ENCODE peak calls at places on chromosomes 1 and 21, in seven cellular contexts. One of them, this sample, is unnamed.

GRCh38 chr1:201214461-201214860 is 23.8 kb downstream of the IGFN1 start:
- DNase-seq in GM10248: no peak
- DNase-seq in GM12864: no peak
- DNase-seq in NCI-H69: peak
- DNase-seq in GM12892: no peak
- DNase-seq in NCI-H524 treated with DMSO at 0.1 percent for 48 hours: no peak
- DNase-seq in activated T-cell treated with anti-CD3 and anti-CD28 coated beads, Interleukin-2, amount 50 U/mL, for 4 hours: no peak
- DNase-seq in this sample: peak

GRCh38 chr1:67682659-67683197 is 2.3 kb upstream of the GADD45A start:
- DNase-seq in NCI-H69: peak
- DNase-seq in activated T-cell treated with anti-CD3 and anti-CD28 coated beads, Interleukin-2, amount 50 U/mL, for 4 hours: no peak
- DNase-seq in GM12892: no peak
- DNase-seq in GM12864: no peak
- DNase-seq in NCI-H524 treated with DMSO at 0.1 percent for 48 hours: no peak
- DNase-seq in GM10248: no peak
- DNase-seq in this sample: no peak

GRCh38 chr1:166166400-166166699 is 451 bp downstream of the FAM78B start:
- DNase-seq in activated T-cell treated with anti-CD3 and anti-CD28 coated beads, Interleukin-2, amount 50 U/mL, for 4 hours: no peak
- DNase-seq in NCI-H69: no peak
- DNase-seq in NCI-H524 treated with DMSO at 0.1 percent for 48 hours: no peak
- DNase-seq in GM10248: peak
- DNase-seq in GM12864: no peak
- DNase-seq in GM12892: peak
- DNase-seq in this sample: no peak

GRCh38 chr1:21269461-21270085 is 20.7 kb downstream of the ECE1 start:
- DNase-seq in activated T-cell treated with anti-CD3 and anti-CD28 coated beads, Interleukin-2, amount 50 U/mL, for 4 hours: no peak
- DNase-seq in GM10248: no peak
- DNase-seq in NCI-H69: no peak
- DNase-seq in NCI-H524 treated with DMSO at 0.1 percent for 48 hours: no peak
- DNase-seq in GM12864: no peak
- DNase-seq in GM12892: no peak
- DNase-seq in this sample: no peak

GRCh38 chr1:202656951-202657646 is 53.2 kb downstream of the SYT2 start:
- DNase-seq in activated T-cell treated with anti-CD3 and anti-CD28 coated beads, Interleukin-2, amount 50 U/mL, for 4 hours: no peak
- DNase-seq in NCI-H524 treated with DMSO at 0.1 percent for 48 hours: no peak
- DNase-seq in GM12864: no peak
- DNase-seq in GM10248: no peak
- DNase-seq in NCI-H69: no peak
- DNase-seq in GM12892: no peak
- DNase-seq in this sample: no peak

GRCh38 chr1:212224102-212224501 is 61.1 kb upstream of the PPP2R5A start:
- DNase-seq in GM12892: no peak
- DNase-seq in GM10248: no peak
- DNase-seq in NCI-H69: no peak
- DNase-seq in NCI-H524 treated with DMSO at 0.1 percent for 48 hours: no peak
- DNase-seq in GM12864: no peak
- DNase-seq in activated T-cell treated with anti-CD3 and anti-CD28 coated beads, Interleukin-2, amount 50 U/mL, for 4 hours: no peak
- DNase-seq in this sample: no peak

GRCh38 chr1:101308001-101308659 is 71.3 kb downstream of the S1PR1 start:
- DNase-seq in activated T-cell treated with anti-CD3 and anti-CD28 coated beads, Interleukin-2, amount 50 U/mL, for 4 hours: no peak
- DNase-seq in GM12864: no peak
- DNase-seq in GM10248: no peak
- DNase-seq in GM12892: no peak
- DNase-seq in NCI-H524 treated with DMSO at 0.1 percent for 48 hours: no peak
- DNase-seq in NCI-H69: no peak
- DNase-seq in this sample: no peak

GRCh38 chr1:32263744-32264143 is 12.7 kb downstream of the LCK start:
- DNase-seq in NCI-H69: no peak
- DNase-seq in activated T-cell treated with anti-CD3 and anti-CD28 coated beads, Interleukin-2, amount 50 U/mL, for 4 hours: no peak
- DNase-seq in GM12864: no peak
- DNase-seq in NCI-H524 treated with DMSO at 0.1 percent for 48 hours: no peak
- DNase-seq in GM12892: no peak
- DNase-seq in GM10248: peak
- DNase-seq in this sample: no peak

GRCh38 chr1:19036701-19037605 is 80.5 kb upstream of the IFFO2 start:
- DNase-seq in NCI-H69: no peak
- DNase-seq in GM12864: no peak
- DNase-seq in NCI-H524 treated with DMSO at 0.1 percent for 48 hours: no peak
- DNase-seq in GM12892: no peak
- DNase-seq in activated T-cell treated with anti-CD3 and anti-CD28 coated beads, Interleukin-2, amount 50 U/mL, for 4 hours: no peak
- DNase-seq in GM10248: no peak
- DNase-seq in this sample: no peak

GRCh38 chr1:90386899-90387334 is 330.2 kb downstream of the BARHL2 start:
- DNase-seq in GM12892: no peak
- DNase-seq in NCI-H524 treated with DMSO at 0.1 percent for 48 hours: no peak
- DNase-seq in activated T-cell treated with anti-CD3 and anti-CD28 coated beads, Interleukin-2, amount 50 U/mL, for 4 hours: no peak
- DNase-seq in GM12864: no peak
- DNase-seq in NCI-H69: no peak
- DNase-seq in GM10248: no peak
- DNase-seq in this sample: no peak

GRCh38 chr1:14930224-14930965 is 223.2 kb upstream of the TMEM51 start:
- DNase-seq in activated T-cell treated with anti-CD3 and anti-CD28 coated beads, Interleukin-2, amount 50 U/mL, for 4 hours: no peak
- DNase-seq in NCI-H524 treated with DMSO at 0.1 percent for 48 hours: no peak
- DNase-seq in NCI-H69: no peak
- DNase-seq in GM12892: no peak
- DNase-seq in GM12864: no peak
- DNase-seq in GM10248: no peak
- DNase-seq in this sample: no peak

GRCh38 chr1:109181085-109181806 is 32.5 kb upstream of the SARS1 start:
- DNase-seq in NCI-H69: peak
- DNase-seq in NCI-H524 treated with DMSO at 0.1 percent for 48 hours: no peak
- DNase-seq in GM12892: no peak
- DNase-seq in GM12864: no peak
- DNase-seq in activated T-cell treated with anti-CD3 and anti-CD28 coated beads, Interleukin-2, amount 50 U/mL, for 4 hours: no peak
- DNase-seq in GM10248: no peak
- DNase-seq in this sample: no peak

GRCh38 chr1:159492575-159493323 is 43.1 kb downstream of the OR10J5 start:
- DNase-seq in activated T-cell treated with anti-CD3 and anti-CD28 coated beads, Interleukin-2, amount 50 U/mL, for 4 hours: no peak
- DNase-seq in NCI-H69: no peak
- DNase-seq in GM10248: no peak
- DNase-seq in GM12864: no peak
- DNase-seq in GM12892: no peak
- DNase-seq in NCI-H524 treated with DMSO at 0.1 percent for 48 hours: no peak
- DNase-seq in this sample: no peak

GRCh38 chr21:32371913-32372314 is 20.9 kb downstream of the URB1 start:
- DNase-seq in NCI-H69: no peak
- DNase-seq in activated T-cell treated with anti-CD3 and anti-CD28 coated beads, Interleukin-2, amount 50 U/mL, for 4 hours: no peak
- DNase-seq in GM12892: no peak
- DNase-seq in GM10248: no peak
- DNase-seq in GM12864: no peak
- DNase-seq in NCI-H524 treated with DMSO at 0.1 percent for 48 hours: no peak
- DNase-seq in this sample: no peak

GRCh38 chr1:74753104-74753503 is 20.2 kb downstream of the TYW3 start:
- DNase-seq in NCI-H69: no peak
- DNase-seq in GM12892: no peak
- DNase-seq in activated T-cell treated with anti-CD3 and anti-CD28 coated beads, Interleukin-2, amount 50 U/mL, for 4 hours: no peak
- DNase-seq in NCI-H524 treated with DMSO at 0.1 percent for 48 hours: no peak
- DNase-seq in GM12864: no peak
- DNase-seq in GM10248: no peak
- DNase-seq in this sample: no peak

GRCh38 chr1:212137854-212138253 is 102.3 kb downstream of the DTL start:
- DNase-seq in GM10248: no peak
- DNase-seq in GM12864: no peak
- DNase-seq in NCI-H524 treated with DMSO at 0.1 percent for 48 hours: no peak
- DNase-seq in activated T-cell treated with anti-CD3 and anti-CD28 coated beads, Interleukin-2, amount 50 U/mL, for 4 hours: no peak
- DNase-seq in NCI-H69: no peak
- DNase-seq in GM12892: no peak
- DNase-seq in this sample: no peak

GRCh38 chr1:196115641-196116040 is 492.6 kb downstream of the KCNT2 start:
- DNase-seq in NCI-H69: no peak
- DNase-seq in NCI-H524 treated with DMSO at 0.1 percent for 48 hours: no peak
- DNase-seq in activated T-cell treated with anti-CD3 and anti-CD28 coated beads, Interleukin-2, amount 50 U/mL, for 4 hours: no peak
- DNase-seq in GM12892: no peak
- DNase-seq in GM12864: no peak
- DNase-seq in GM10248: no peak
- DNase-seq in this sample: peak

GRCh38 chr1:27624467-27625233 is 10.3 kb downstream of the FGR start:
- DNase-seq in GM12892: no peak
- DNase-seq in GM10248: peak
- DNase-seq in NCI-H69: peak
- DNase-seq in NCI-H524 treated with DMSO at 0.1 percent for 48 hours: no peak
- DNase-seq in activated T-cell treated with anti-CD3 and anti-CD28 coated beads, Interleukin-2, amount 50 U/mL, for 4 hours: no peak
- DNase-seq in GM12864: no peak
- DNase-seq in this sample: no peak

GRCh38 chr21:41907496-41908258 is 28.5 kb upstream of the PRDM15 start:
- DNase-seq in GM12864: no peak
- DNase-seq in GM12892: no peak
- DNase-seq in GM10248: no peak
- DNase-seq in NCI-H524 treated with DMSO at 0.1 percent for 48 hours: no peak
- DNase-seq in activated T-cell treated with anti-CD3 and anti-CD28 coated beads, Interleukin-2, amount 50 U/mL, for 4 hours: no peak
- DNase-seq in NCI-H69: no peak
- DNase-seq in this sample: no peak

GRCh38 chr21:43188712-43189151 is 19.9 kb downstream of the CRYAA start:
- DNase-seq in GM12864: no peak
- DNase-seq in NCI-H69: peak
- DNase-seq in GM10248: no peak
- DNase-seq in GM12892: no peak
- DNase-seq in NCI-H524 treated with DMSO at 0.1 percent for 48 hours: no peak
- DNase-seq in activated T-cell treated with anti-CD3 and anti-CD28 coated beads, Interleukin-2, amount 50 U/mL, for 4 hours: no peak
- DNase-seq in this sample: peak

GRCh38 chr21:22468893-22469292 is 1470.7 kb downstream of the NCAM2 start:
- DNase-seq in activated T-cell treated with anti-CD3 and anti-CD28 coated beads, Interleukin-2, amount 50 U/mL, for 4 hours: no peak
- DNase-seq in GM12864: no peak
- DNase-seq in GM10248: no peak
- DNase-seq in NCI-H524 treated with DMSO at 0.1 percent for 48 hours: no peak
- DNase-seq in NCI-H69: no peak
- DNase-seq in GM12892: no peak
- DNase-seq in this sample: no peak

GRCh38 chr1:239455743-239456142 is 69.4 kb downstream of the CHRM3 start:
- DNase-seq in GM10248: no peak
- DNase-seq in NCI-H69: no peak
- DNase-seq in activated T-cell treated with anti-CD3 and anti-CD28 coated beads, Interleukin-2, amount 50 U/mL, for 4 hours: no peak
- DNase-seq in GM12864: no peak
- DNase-seq in NCI-H524 treated with DMSO at 0.1 percent for 48 hours: no peak
- DNase-seq in GM12892: no peak
- DNase-seq in this sample: no peak

GRCh38 chr1:226019550-226019949 is 20.4 kb upstream of the SDE2 start:
- DNase-seq in GM12864: no peak
- DNase-seq in NCI-H524 treated with DMSO at 0.1 percent for 48 hours: peak
- DNase-seq in GM10248: no peak
- DNase-seq in activated T-cell treated with anti-CD3 and anti-CD28 coated beads, Interleukin-2, amount 50 U/mL, for 4 hours: no peak
- DNase-seq in NCI-H69: peak
- DNase-seq in GM12892: no peak
- DNase-seq in this sample: no peak

GRCh38 chr21:31479222-31479621 is 135.2 kb upstream of the TIAM1 start:
- DNase-seq in GM12892: no peak
- DNase-seq in NCI-H69: no peak
- DNase-seq in activated T-cell treated with anti-CD3 and anti-CD28 coated beads, Interleukin-2, amount 50 U/mL, for 4 hours: no peak
- DNase-seq in NCI-H524 treated with DMSO at 0.1 percent for 48 hours: no peak
- DNase-seq in GM12864: no peak
- DNase-seq in GM10248: no peak
- DNase-seq in this sample: no peak

GRCh38 chr1:231828182-231828920 is 201.8 kb downstream of the DISC1 start:
- DNase-seq in NCI-H69: no peak
- DNase-seq in activated T-cell treated with anti-CD3 and anti-CD28 coated beads, Interleukin-2, amount 50 U/mL, for 4 hours: no peak
- DNase-seq in GM10248: no peak
- DNase-seq in NCI-H524 treated with DMSO at 0.1 percent for 48 hours: no peak
- DNase-seq in GM12892: no peak
- DNase-seq in GM12864: no peak
- DNase-seq in this sample: no peak

This sample was measured in tibial artery.